ENCODE peak calls at places on chromosome 4, in eight cellular contexts. One of them, this sample, is unnamed. For H3K4me1 and H3K27me3, the result is how much of the 10 kb centered on the place peaks cover.

GRCh38 chr4:185921583-185922555 is 109.9 kb upstream of the SORBS2 start:
- DNase-seq in right lobe of liver: no peak
- DNase-seq in vagina: no peak
- DNase-seq in esophagus squamous epithelium: no peak
- DNase-seq in mesenchymal stem cell: peak
- DNase-seq in SJSA1: no peak
- DNase-seq in GM23338: no peak
- DNase-seq in Peyer's patch: no peak
- DNase-seq in this sample: no peak

GRCh38 chr4:173088144-173088543 is 80.5 kb upstream of the GALNT7 start:
- DNase-seq in right lobe of liver: no peak
- DNase-seq in vagina: no peak
- DNase-seq in esophagus squamous epithelium: no peak
- DNase-seq in mesenchymal stem cell: no peak
- DNase-seq in SJSA1: no peak
- DNase-seq in GM23338: no peak
- DNase-seq in Peyer's patch: no peak
- DNase-seq in this sample: no peak

GRCh38 chr4:183447646-183448045 is 3.2 kb downstream of the CDKN2AIP start:
- DNase-seq in right lobe of liver: no peak
- DNase-seq in vagina: no peak
- DNase-seq in esophagus squamous epithelium: no peak
- DNase-seq in mesenchymal stem cell: no peak
- DNase-seq in SJSA1: no peak
- DNase-seq in GM23338: no peak
- DNase-seq in Peyer's patch: no peak
- DNase-seq in this sample: no peak

GRCh38 chr4:137794779-137795178 is 262.5 kb upstream of the PCDH18 start:
- DNase-seq in right lobe of liver: no peak
- DNase-seq in vagina: no peak
- DNase-seq in esophagus squamous epithelium: no peak
- DNase-seq in mesenchymal stem cell: no peak
- DNase-seq in SJSA1: no peak
- DNase-seq in GM23338: no peak
- DNase-seq in Peyer's patch: no peak
- DNase-seq in this sample: no peak

GRCh38 chr4:37989398-37990260 is 29.4 kb downstream of the PTTG2 start:
- DNase-seq in right lobe of liver: no peak
- DNase-seq in vagina: no peak
- DNase-seq in esophagus squamous epithelium: no peak
- DNase-seq in mesenchymal stem cell: no peak
- DNase-seq in SJSA1: no peak
- DNase-seq in GM23338: no peak
- DNase-seq in Peyer's patch: no peak
- DNase-seq in this sample: no peak

GRCh38 chr4:71380721-71381120 is 41.9 kb downstream of the SLC4A4 start:
- DNase-seq in right lobe of liver: no peak
- DNase-seq in vagina: no peak
- DNase-seq in esophagus squamous epithelium: no peak
- DNase-seq in mesenchymal stem cell: peak
- DNase-seq in SJSA1: no peak
- DNase-seq in GM23338: no peak
- DNase-seq in Peyer's patch: no peak
- DNase-seq in this sample: no peak

GRCh38 chr4:1673671-1674070 is 10.4 kb downstream of the FAM53A start:
- DNase-seq in right lobe of liver: no peak
- DNase-seq in vagina: no peak
- DNase-seq in esophagus squamous epithelium: no peak
- DNase-seq in mesenchymal stem cell: no peak
- DNase-seq in SJSA1: no peak
- DNase-seq in GM23338: no peak
- DNase-seq in Peyer's patch: no peak
- DNase-seq in this sample: peak

GRCh38 chr4:181684310-181684709 is 558.9 kb upstream of the TENM3 start:
- DNase-seq in right lobe of liver: no peak
- DNase-seq in vagina: no peak
- DNase-seq in esophagus squamous epithelium: no peak
- DNase-seq in mesenchymal stem cell: no peak
- DNase-seq in SJSA1: no peak
- DNase-seq in GM23338: no peak
- DNase-seq in Peyer's patch: no peak
- DNase-seq in this sample: no peak

GRCh38 chr4:82865592-82865991 is 25.4 kb downstream of the SEC31A start:
- DNase-seq in right lobe of liver: no peak
- DNase-seq in vagina: no peak
- DNase-seq in esophagus squamous epithelium: no peak
- DNase-seq in mesenchymal stem cell: peak
- DNase-seq in SJSA1: no peak
- DNase-seq in GM23338: no peak
- DNase-seq in Peyer's patch: no peak
- DNase-seq in this sample: no peak

GRCh38 chr4:185744127-185744865 is 67.7 kb downstream of the SORBS2 start:
- DNase-seq in right lobe of liver: no peak
- DNase-seq in vagina: peak
- DNase-seq in esophagus squamous epithelium: no peak
- DNase-seq in mesenchymal stem cell: no peak
- DNase-seq in SJSA1: no peak
- DNase-seq in GM23338: no peak
- DNase-seq in Peyer's patch: no peak
- DNase-seq in this sample: no peak

GRCh38 chr4:70533211-70533610 is 14.8 kb downstream of the AMTN start:
- DNase-seq in right lobe of liver: no peak
- DNase-seq in vagina: no peak
- DNase-seq in esophagus squamous epithelium: no peak
- DNase-seq in mesenchymal stem cell: no peak
- DNase-seq in SJSA1: no peak
- DNase-seq in GM23338: no peak
- DNase-seq in Peyer's patch: no peak
- DNase-seq in this sample: no peak

GRCh38 chr4:95979961-95980876 is 140.3 kb downstream of the PDHA2 start:
- DNase-seq in right lobe of liver: no peak
- DNase-seq in vagina: no peak
- DNase-seq in esophagus squamous epithelium: no peak
- DNase-seq in mesenchymal stem cell: no peak
- DNase-seq in SJSA1: no peak
- DNase-seq in GM23338: no peak
- DNase-seq in Peyer's patch: no peak
- DNase-seq in this sample: peak

GRCh38 chr4:8891255-8891645 is 19.6 kb upstream of the HMX1 start:
- DNase-seq in right lobe of liver: no peak
- DNase-seq in vagina: no peak
- DNase-seq in esophagus squamous epithelium: no peak
- DNase-seq in mesenchymal stem cell: no peak
- DNase-seq in SJSA1: no peak
- DNase-seq in GM23338: no peak
- DNase-seq in Peyer's patch: no peak
- DNase-seq in this sample: no peak

GRCh38 chr4:106297636-106298035 is 18.4 kb downstream of the TBCK start:
- DNase-seq in right lobe of liver: no peak
- DNase-seq in vagina: no peak
- DNase-seq in esophagus squamous epithelium: no peak
- DNase-seq in mesenchymal stem cell: no peak
- DNase-seq in SJSA1: no peak
- DNase-seq in GM23338: no peak
- DNase-seq in Peyer's patch: no peak
- DNase-seq in this sample: no peak

GRCh38 chr4:41299486-41299885 is 42.8 kb downstream of the UCHL1 start:
- DNase-seq in right lobe of liver: no peak
- DNase-seq in vagina: no peak
- DNase-seq in esophagus squamous epithelium: no peak
- DNase-seq in mesenchymal stem cell: peak
- DNase-seq in SJSA1: no peak
- DNase-seq in GM23338: no peak
- DNase-seq in Peyer's patch: no peak
- DNase-seq in this sample: no peak

GRCh38 chr4:124631760-124632159 is 80.8 kb downstream of the ANKRD50 start:
- DNase-seq in right lobe of liver: peak
- DNase-seq in vagina: no peak
- DNase-seq in esophagus squamous epithelium: no peak
- DNase-seq in mesenchymal stem cell: peak
- DNase-seq in SJSA1: peak
- DNase-seq in GM23338: no peak
- DNase-seq in Peyer's patch: no peak
- DNase-seq in this sample: no peak

GRCh38 chr4:2487632-2488031 is 18.7 kb downstream of the RNF4 start:
- DNase-seq in right lobe of liver: no peak
- DNase-seq in vagina: no peak
- DNase-seq in esophagus squamous epithelium: no peak
- DNase-seq in mesenchymal stem cell: peak
- DNase-seq in SJSA1: no peak
- DNase-seq in GM23338: no peak
- DNase-seq in Peyer's patch: no peak
- DNase-seq in this sample: no peak

GRCh38 chr4:138290803-138291202 is 48.7 kb upstream of the SLC7A11 start:
- DNase-seq in right lobe of liver: no peak
- DNase-seq in vagina: no peak
- DNase-seq in esophagus squamous epithelium: no peak
- DNase-seq in mesenchymal stem cell: peak
- DNase-seq in SJSA1: no peak
- DNase-seq in GM23338: no peak
- DNase-seq in Peyer's patch: no peak
- DNase-seq in this sample: no peak

GRCh38 chr4:89356086-89356485 is 48.5 kb upstream of the GPRIN3 start:
- DNase-seq in right lobe of liver: no peak
- DNase-seq in vagina: no peak
- DNase-seq in esophagus squamous epithelium: no peak
- DNase-seq in mesenchymal stem cell: no peak
- DNase-seq in SJSA1: no peak
- DNase-seq in GM23338: no peak
- DNase-seq in Peyer's patch: no peak
- DNase-seq in this sample: no peak

GRCh38 chr4:169272265-169272886 is 1.6 kb upstream of the SH3RF1 start:
- DNase-seq in right lobe of liver: no peak
- DNase-seq in vagina: no peak
- DNase-seq in esophagus squamous epithelium: no peak
- DNase-seq in mesenchymal stem cell: peak
- DNase-seq in SJSA1: no peak
- DNase-seq in GM23338: no peak
- DNase-seq in Peyer's patch: no peak
- DNase-seq in this sample: no peak

GRCh38 chr4:183541081-183542045 is 36.5 kb downstream of the ING2 start:
- DNase-seq in right lobe of liver: no peak
- DNase-seq in vagina: no peak
- DNase-seq in esophagus squamous epithelium: no peak
- DNase-seq in mesenchymal stem cell: peak
- DNase-seq in SJSA1: no peak
- DNase-seq in GM23338: peak
- DNase-seq in Peyer's patch: no peak
- DNase-seq in this sample: no peak

GRCh38 chr4:163447481-163447880 is 26.1 kb downstream of the TKTL2 start:
- DNase-seq in right lobe of liver: no peak
- DNase-seq in vagina: no peak
- DNase-seq in esophagus squamous epithelium: no peak
- DNase-seq in mesenchymal stem cell: no peak
- DNase-seq in SJSA1: no peak
- DNase-seq in GM23338: no peak
- DNase-seq in Peyer's patch: no peak
- DNase-seq in this sample: no peak
- H3K4me1 ChIP-seq in right lobe of liver: under half
- H3K4me1 ChIP-seq in vagina: under half
- H3K4me1 ChIP-seq in esophagus squamous epithelium: under half
- H3K4me1 ChIP-seq in mesenchymal stem cell: under half
- H3K4me1 ChIP-seq in SJSA1: under half
- H3K4me1 ChIP-seq in GM23338: under half
- H3K4me1 ChIP-seq in Peyer's patch: under half
- H3K4me1 ChIP-seq in this sample: under half

GRCh38 chr4:14865804-14866203 is 136.5 kb upstream of the CPEB2 start:
- DNase-seq in right lobe of liver: no peak
- DNase-seq in vagina: no peak
- DNase-seq in esophagus squamous epithelium: no peak
- DNase-seq in mesenchymal stem cell: no peak
- DNase-seq in SJSA1: no peak
- DNase-seq in GM23338: no peak
- DNase-seq in Peyer's patch: no peak
- DNase-seq in this sample: no peak

GRCh38 chr4:14864365-14864762 is 137.9 kb upstream of the CPEB2 start:
- DNase-seq in right lobe of liver: no peak
- DNase-seq in vagina: no peak
- DNase-seq in esophagus squamous epithelium: no peak
- DNase-seq in mesenchymal stem cell: no peak
- DNase-seq in SJSA1: no peak
- DNase-seq in GM23338: no peak
- DNase-seq in Peyer's patch: no peak
- DNase-seq in this sample: no peak

GRCh38 chr4:14864967-14865366 is 137.3 kb upstream of the CPEB2 start:
- DNase-seq in right lobe of liver: no peak
- DNase-seq in vagina: no peak
- DNase-seq in esophagus squamous epithelium: no peak
- DNase-seq in mesenchymal stem cell: no peak
- DNase-seq in SJSA1: no peak
- DNase-seq in GM23338: no peak
- DNase-seq in Peyer's patch: no peak
- DNase-seq in this sample: no peak

GRCh38 chr4:14868426-14868825 is 133.9 kb upstream of the CPEB2 start:
- DNase-seq in right lobe of liver: no peak
- DNase-seq in vagina: no peak
- DNase-seq in esophagus squamous epithelium: no peak
- DNase-seq in mesenchymal stem cell: no peak
- DNase-seq in SJSA1: no peak
- DNase-seq in GM23338: no peak
- DNase-seq in Peyer's patch: no peak
- DNase-seq in this sample: no peak

GRCh38 chr4:14867847-14868246 is 134.4 kb upstream of the CPEB2 start:
- DNase-seq in right lobe of liver: peak
- DNase-seq in vagina: no peak
- DNase-seq in esophagus squamous epithelium: no peak
- DNase-seq in mesenchymal stem cell: no peak
- DNase-seq in SJSA1: no peak
- DNase-seq in GM23338: no peak
- DNase-seq in Peyer's patch: no peak
- DNase-seq in this sample: no peak
- H3K4me3 ChIP-seq in right lobe of liver: no peak
- H3K4me3 ChIP-seq in vagina: no peak
- H3K4me3 ChIP-seq in esophagus squamous epithelium: no peak
- H3K4me3 ChIP-seq in mesenchymal stem cell: no peak
- H3K4me3 ChIP-seq in SJSA1: no peak
- H3K4me3 ChIP-seq in GM23338: no peak
- H3K4me3 ChIP-seq in Peyer's patch: no peak
- H3K4me3 ChIP-seq in this sample: no peak

GRCh38 chr4:14064969-14065368 is 437.4 kb upstream of the BOD1L1 start:
- DNase-seq in right lobe of liver: no peak
- DNase-seq in vagina: no peak
- DNase-seq in esophagus squamous epithelium: no peak
- DNase-seq in mesenchymal stem cell: no peak
- DNase-seq in SJSA1: no peak
- DNase-seq in GM23338: no peak
- DNase-seq in Peyer's patch: no peak
- DNase-seq in this sample: no peak

GRCh38 chr4:14054391-14054790 is 426.9 kb upstream of the BOD1L1 start:
- DNase-seq in right lobe of liver: no peak
- DNase-seq in vagina: no peak
- DNase-seq in esophagus squamous epithelium: no peak
- DNase-seq in mesenchymal stem cell: no peak
- DNase-seq in SJSA1: no peak
- DNase-seq in GM23338: no peak
- DNase-seq in Peyer's patch: no peak
- DNase-seq in this sample: no peak

GRCh38 chr4:14059006-14059405 is 431.5 kb upstream of the BOD1L1 start:
- DNase-seq in right lobe of liver: no peak
- DNase-seq in vagina: no peak
- DNase-seq in esophagus squamous epithelium: no peak
- DNase-seq in mesenchymal stem cell: peak
- DNase-seq in SJSA1: no peak
- DNase-seq in GM23338: no peak
- DNase-seq in Peyer's patch: no peak
- DNase-seq in this sample: no peak
- H3K27me3 ChIP-seq in right lobe of liver: under half
- H3K27me3 ChIP-seq in vagina: under half
- H3K27me3 ChIP-seq in esophagus squamous epithelium: under half
- H3K27me3 ChIP-seq in mesenchymal stem cell: under half
- H3K27me3 ChIP-seq in SJSA1: under half
- H3K27me3 ChIP-seq in GM23338: under half
- H3K27me3 ChIP-seq in Peyer's patch: under half
- H3K27me3 ChIP-seq in this sample: under half

GRCh38 chr4:64564126-64564525 is 154.9 kb upstream of the TECRL start:
- DNase-seq in right lobe of liver: no peak
- DNase-seq in vagina: no peak
- DNase-seq in esophagus squamous epithelium: no peak
- DNase-seq in mesenchymal stem cell: no peak
- DNase-seq in SJSA1: no peak
- DNase-seq in GM23338: no peak
- DNase-seq in Peyer's patch: no peak
- DNase-seq in this sample: no peak
- H3K4me1 ChIP-seq in right lobe of liver: under half
- H3K4me1 ChIP-seq in vagina: under half
- H3K4me1 ChIP-seq in esophagus squamous epithelium: under half
- H3K4me1 ChIP-seq in mesenchymal stem cell: under half
- H3K4me1 ChIP-seq in SJSA1: under half
- H3K4me1 ChIP-seq in GM23338: under half
- H3K4me1 ChIP-seq in Peyer's patch: under half
- H3K4me1 ChIP-seq in this sample: under half